ENCODE peak calls at places on chromosomes 2 and 18, in ten cellular contexts. U is cardiac muscle cell; R is endothelial cell of umbilical vein; B is CD8-positive, alpha-beta T cell; Y is upper lobe of right lung; M is IMR-90; G is H1; C is GM23338; D is sigmoid colon; F is stomach. Z is an unnamed sample.

GRCh38 chr2:160538115-160538514 is 44.5 kb upstream of the RBMS1 start:
- DNase-seq in R (no peak), D (no peak), G (no peak), U (no peak), Y (no peak), M (no peak), C (no peak), B (no peak), F (no peak), Z (no peak)

GRCh38 chr2:60496475-60496874 is 57.0 kb downstream of the BCL11A start:
- DNase-seq in R (no peak), G (no peak), B (no peak), M (no peak), C (no peak), U (no peak), F (no peak), D (no peak), Y (no peak), Z (no peak)

GRCh38 chr2:232022733-232023132 is 61.2 kb downstream of the DIS3L2 start:
- DNase-seq in Y (no peak), U (peak; percentile 8), R (no peak), G (no peak), C (no peak), F (no peak), D (no peak), M (no peak), B (no peak), Z (no peak)

GRCh38 chr2:230575640-230576324 is 136.9 kb upstream of the CAB39 start:
- DNase-seq in G (no peak), Y (no peak), F (no peak), M (no peak), B (peak; percentile 50), U (no peak), C (no peak), R (no peak), D (no peak), Z (no peak)

GRCh38 chr18:24271381-24272331 is 126.0 kb downstream of the OSBPL1A start:
- DNase-seq in F (peak; percentile 74), U (peak; percentile 85), G (peak; percentile 84), B (no peak), Y (peak; percentile 92), D (peak; percentile 87), M (peak; percentile 72), R (peak; percentile 78), C (peak; percentile 94), Z (peak; percentile 90)

GRCh38 chr2:72112981-72113846 is 34.4 kb downstream of the CYP26B1 start:
- DNase-seq in C (no peak), B (no peak), U (no peak), R (no peak), Y (no peak), G (peak; percentile 14), M (no peak), D (peak; percentile 36), F (no peak), Z (no peak)

GRCh38 chr2:82636411-82637020 is 1822.6 kb downstream of the SUCLG1 start:
- DNase-seq in U (peak; percentile 51), F (no peak), B (no peak), Y (no peak), D (no peak), C (no peak), R (no peak), G (no peak), M (no peak), Z (no peak)

GRCh38 chr2:55048925-55049793 is 1.1 kb downstream of the RTN4 start:
- DNase-seq in D (peak; percentile 96), B (peak; percentile 40), U (peak; percentile 88), G (peak; percentile 82), R (peak; percentile 83), Y (peak; percentile 93), F (peak; percentile 86), C (peak; percentile 86), M (peak; percentile 69), Z (peak; percentile 91)

GRCh38 chr2:112010751-112011150 is 44.3 kb upstream of the TMEM87B start:
- DNase-seq in U (no peak), B (no peak), M (no peak), G (no peak), D (no peak), Y (no peak), R (no peak), F (no peak), C (no peak), Z (peak; percentile 62)

GRCh38 chr2:42770288-42771131 is 6.6 kb upstream of the OXER1 start:
- DNase-seq in R (peak; percentile 58), C (peak; percentile 93), B (no peak), D (peak; percentile 69), G (peak; percentile 72), Y (no peak), U (peak; percentile 68), F (peak; percentile 25), M (peak; percentile 37), Z (peak; percentile 61)

GRCh38 chr2:174492963-174493431 is 6.2 kb upstream of the GPR155 start:
- DNase-seq in Y (no peak), U (no peak), F (no peak), C (no peak), G (no peak), B (peak; percentile 34), D (no peak), M (no peak), R (no peak), Z (no peak)
- H3K4me3 ChIP-seq in Y (no peak overlapping the region), U (no peak overlapping the region), F (no peak overlapping the region), C (no peak overlapping the region), G (no peak overlapping the region), B (peak overlapping the region; percentile 27), D (no peak overlapping the region), M (no peak overlapping the region), R (no peak overlapping the region), Z (peak overlapping the region; percentile 1)

GRCh38 chr2:65325066-65325465 is 97.4 kb downstream of the ACTR2 start:
- DNase-seq in Y (no peak), M (no peak), U (no peak), D (no peak), B (no peak), R (no peak), F (no peak), G (no peak), C (no peak), Z (no peak)

GRCh38 chr2:65331361-65331760 is 101.0 kb downstream of the SPRED2 start:
- DNase-seq in F (no peak), D (no peak), U (peak; percentile 36), C (no peak), R (no peak), Y (no peak), M (peak; percentile 19), G (no peak), B (no peak), Z (no peak)

GRCh38 chr2:65329551-65329950 is 101.9 kb downstream of the ACTR2 start:
- DNase-seq in G (no peak), F (no peak), C (peak; percentile 18), M (no peak), B (no peak), Y (no peak), D (no peak), U (no peak), R (no peak), Z (no peak)

GRCh38 chr2:65326276-65326675 is 98.6 kb downstream of the ACTR2 start:
- DNase-seq in C (peak; percentile 17), D (no peak), F (no peak), Y (no peak), M (no peak), B (no peak), R (no peak), G (no peak), U (no peak), Z (no peak)
- H3K4me1 ChIP-seq in C (no peaks in the 10 kb centered on the region), D (no peaks in the 10 kb centered on the region), F (no peaks in the 10 kb centered on the region), Y (no peaks in the 10 kb centered on the region), M (peaks cover under 1% of the 10 kb centered on the region), B (no peaks in the 10 kb centered on the region), R (no peaks in the 10 kb centered on the region), G (no peaks in the 10 kb centered on the region), U (no peaks in the 10 kb centered on the region), Z (no peaks in the 10 kb centered on the region)

DNA sequence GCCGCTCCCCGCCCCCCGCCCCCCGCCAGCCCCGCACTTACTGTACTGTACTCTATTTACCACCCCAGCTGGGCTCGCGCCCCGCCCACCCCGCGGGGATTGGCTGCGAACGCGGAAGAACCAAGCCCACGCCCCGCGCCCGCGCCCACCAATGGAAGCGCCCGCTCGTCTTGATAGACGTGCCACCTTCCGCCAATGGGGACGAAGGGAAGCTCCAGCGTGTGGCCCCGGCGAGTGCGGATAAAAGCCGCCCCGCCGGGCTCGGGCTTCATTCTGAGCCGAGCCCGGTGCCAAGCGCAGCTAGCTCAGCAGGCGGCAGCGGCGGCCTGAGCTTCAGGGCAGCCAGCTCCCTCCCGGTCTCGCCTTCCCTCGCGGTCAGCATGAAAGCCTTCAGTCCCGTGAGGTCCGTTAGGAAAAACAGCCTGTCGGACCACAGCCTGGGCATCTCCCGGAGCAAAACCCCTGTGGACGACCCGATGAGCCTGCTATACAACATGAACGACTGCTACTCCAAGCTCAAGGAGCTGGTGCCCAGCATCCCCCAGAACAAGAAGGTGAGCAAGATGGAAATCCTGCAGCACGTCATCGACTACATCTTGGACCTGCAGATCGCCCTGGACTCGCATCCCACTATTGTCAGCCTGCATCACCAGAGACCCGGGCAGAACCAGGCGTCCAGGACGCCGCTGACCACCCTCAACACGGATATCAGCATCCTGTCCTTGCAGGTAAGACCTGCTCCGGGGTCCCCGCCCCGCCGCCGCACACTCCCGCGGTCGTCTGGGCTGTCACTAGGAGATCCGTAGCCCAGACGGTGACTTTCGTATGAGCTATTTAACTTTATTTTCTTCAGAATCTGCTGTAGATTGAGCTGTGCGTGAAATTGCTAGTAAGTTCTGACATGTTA is at the start of gene ID2:
- DNase-seq in B (peak; percentile 96), R (peak; percentile 99), M (peak; percentile 98), G (peak; percentile 98), F (peak; percentile 99), C (peak; percentile 98), Y (peak; percentile 100), D (peak; percentile 100), U (peak; percentile 99), Z (peak; percentile 100)
- TF ChIP-seq CTCF in B (no peak), R (no peak), M (peak; percentile 5), G (no peak), F (no peak), C (no peak), Y (no peak), D (no peak), U (no peak), Z (no peak)

GRCh38 chr18:37330173-37330572 is 235.4 kb downstream of the CELF4 start:
- DNase-seq in C (no peak), F (no peak), R (no peak), D (no peak), B (no peak), G (no peak), Y (no peak), U (no peak), M (no peak), Z (no peak)
- H3K4me3 ChIP-seq in C (no peak overlapping the region), F (no peak overlapping the region), R (no peak overlapping the region), D (no peak overlapping the region), B (no peak overlapping the region), G (no peak overlapping the region), Y (no peak overlapping the region), U (no peak overlapping the region), M (no peak overlapping the region), Z (no peak overlapping the region)

GRCh38 chr2:136134126-136134525 is 16.2 kb upstream of the CXCR4 start:
- DNase-seq in B (no peak), M (no peak), C (no peak), R (no peak), Y (no peak), F (no peak), G (no peak), U (no peak), D (no peak), Z (no peak)
- H3K4me1 ChIP-seq in B (peaks cover 87% of the 10 kb centered on the region), M (no peaks in the 10 kb centered on the region), C (no peaks in the 10 kb centered on the region), R (no peaks in the 10 kb centered on the region), Y (peaks cover 11% of the 10 kb centered on the region), F (peaks cover 10% of the 10 kb centered on the region), G (no peaks in the 10 kb centered on the region), U (no peaks in the 10 kb centered on the region), D (no peaks in the 10 kb centered on the region), Z (peaks cover 38% of the 10 kb centered on the region)

GRCh38 chr2:63589148-63589972 is 597 bp downstream of the MDH1 start:
- DNase-seq in F (no peak), Y (no peak), U (no peak), R (no peak), C (peak; percentile 81), B (no peak), D (no peak), M (no peak), G (no peak), Z (no peak)
- TF ChIP-seq CTCF in F (no peak), Y (no peak), U (no peak), R (no peak), C (no peak), B (no peak), D (no peak), M (no peak), G (no peak), Z (no peak)